ENCODE peak calls at places on chromosomes 5 and 9, in eight cellular contexts. Q is stomach, E is ovary, L is sigmoid colon, M is transverse colon, O is A549, I is HepG2, H is upper lobe of left lung. C is an unnamed sample.

GRCh38 chr9:86854898-86855523 is 92.3 kb downstream of the GAS1 start:
- DNase-seq in Q (no peak), E (peak; percentile 60), L (no peak), M (no peak), O (peak; percentile 9), I (peak; percentile 58), H (no peak), C (no peak)

GRCh38 chr9:133148351-133149129 is 15.2 kb downstream of the GBGT1 start:
- DNase-seq in Q (peak; percentile 68), E (peak; percentile 68), L (peak; percentile 88), M (peak; percentile 65), O (no peak), I (no peak), H (no peak), C (no peak)

GRCh38 chr5:132489051-132489770 is 1.4 kb downstream of the IRF1 start:
- DNase-seq in Q (peak; percentile 26), E (no peak), L (peak; percentile 60), M (peak; percentile 32), O (no peak), I (no peak), H (peak; percentile 26), C (no peak)

GRCh38 chr5:124932791-124933600 is 186.6 kb upstream of the ZNF608 start:
- DNase-seq in Q (peak; percentile 74), E (no peak), L (peak; percentile 89), M (peak; percentile 62), O (no peak), I (no peak), H (no peak), C (no peak)

GRCh38 chr5:82092-82491 is 9.9 kb upstream of the PLEKHG4B start:
- DNase-seq in Q (no peak), E (no peak), L (no peak), M (no peak), O (peak; percentile 48), I (peak; percentile 52), H (no peak), C (no peak)

GRCh38 chr5:145708169-145708568 is 127.0 kb downstream of the PRELID2 start:
- DNase-seq in Q (no peak), E (no peak), L (no peak), M (no peak), O (no peak), I (no peak), H (no peak), C (no peak)

GRCh38 chr5:40976836-40977235 is 67.5 kb downstream of the C7 start:
- DNase-seq in Q (no peak), E (no peak), L (no peak), M (no peak), O (no peak), I (no peak), H (no peak), C (no peak)

GRCh38 chr5:173925449-173926071 is 37.4 kb downstream of the CPEB4 start:
- DNase-seq in Q (no peak), E (peak; percentile 19), L (no peak), M (peak; percentile 55), O (peak; percentile 69), I (no peak), H (peak; percentile 59), C (peak; percentile 33)

GRCh38 chr5:163846512-163846911 is 341.1 kb downstream of the MAT2B start:
- DNase-seq in Q (no peak), E (no peak), L (no peak), M (no peak), O (no peak), I (no peak), H (no peak), C (no peak)

GRCh38 chr9:70525553-70525952 is 111.1 kb upstream of the KLF9 start:
- DNase-seq in Q (no peak), E (no peak), L (no peak), M (no peak), O (no peak), I (no peak), H (no peak), C (no peak)

GRCh38 chr9:26062172-26062571 is 383.9 kb upstream of the TUSC1 start:
- DNase-seq in Q (no peak), E (no peak), L (no peak), M (no peak), O (no peak), I (no peak), H (no peak), C (no peak)

GRCh38 chr9:16318516-16319060 is 551.9 kb downstream of the BNC2 start:
- DNase-seq in Q (no peak), E (no peak), L (peak; percentile 66), M (no peak), O (no peak), I (no peak), H (no peak), C (no peak)

DNA sequence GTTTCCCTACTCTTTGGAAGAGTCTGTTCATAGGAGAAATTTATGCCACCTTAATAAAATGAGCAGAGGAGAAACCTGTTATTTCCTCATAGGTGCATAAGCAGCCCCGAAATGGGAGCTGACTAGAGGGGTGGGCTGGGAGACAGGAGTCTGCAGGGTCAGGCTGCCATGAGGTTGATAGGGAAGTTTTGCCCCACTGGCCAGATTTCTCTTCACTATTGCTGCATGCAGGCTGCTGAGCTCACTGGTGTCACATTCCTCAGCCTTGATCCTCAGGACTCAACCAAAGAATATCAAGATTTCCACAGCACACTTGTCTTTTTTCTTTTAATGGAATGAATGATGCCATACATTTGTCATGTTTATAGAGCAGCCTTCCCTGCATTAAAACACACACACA is 60.7 kb downstream of the BHMT start:
- DNase-seq in Q (no peak), E (no peak), L (no peak), M (no peak), O (no peak), I (no peak), H (no peak), C (no peak)
- TF ChIP-seq EP300 in Q (no peak), E (no peak), L (no peak), M (no peak), O (no peak), I (no peak), H (no peak), C (no peak)

GRCh38 chr5:58013542-58014258 is 446.2 kb downstream of the PLK2 start:
- DNase-seq in Q (no peak), E (no peak), L (no peak), M (no peak), O (no peak), I (no peak), H (no peak), C (peak; percentile 7)
- TF ChIP-seq EP300 in Q (no peak), E (no peak), L (no peak), M (no peak), O (no peak), I (no peak), H (no peak), C (peak; percentile 86)

GRCh38 chr5:177510567-177511053 is 984 bp upstream of the DOK3 start:
- DNase-seq in Q (no peak), E (no peak), L (no peak), M (peak; percentile 51), O (no peak), I (no peak), H (peak; percentile 86), C (no peak)
- TF ChIP-seq EP300 in Q (no peak), E (no peak), L (no peak), M (no peak), O (no peak), I (no peak), H (no peak), C (no peak)

GRCh38 chr5:149915392-149916260 is 29.0 kb downstream of the PDE6A start:
- DNase-seq in Q (no peak), E (no peak), L (no peak), M (no peak), O (no peak), I (no peak), H (no peak), C (no peak)

GRCh38 chr5:149921597-149921996 is 23.0 kb downstream of the PDE6A start:
- DNase-seq in Q (no peak), E (no peak), L (no peak), M (no peak), O (no peak), I (no peak), H (no peak), C (no peak)

GRCh38 chr5:149913449-149914419 is 30.9 kb downstream of the PDE6A start:
- DNase-seq in Q (no peak), E (no peak), L (no peak), M (no peak), O (no peak), I (no peak), H (no peak), C (no peak)

GRCh38 chr5:149916317-149917072 is 28.1 kb downstream of the PDE6A start:
- DNase-seq in Q (no peak), E (no peak), L (no peak), M (no peak), O (no peak), I (no peak), H (no peak), C (no peak)

GRCh38 chr5:149917073-149917676 is 27.4 kb downstream of the PDE6A start:
- DNase-seq in Q (no peak), E (no peak), L (no peak), M (no peak), O (no peak), I (no peak), H (no peak), C (no peak)
- TF ChIP-seq EP300 in Q (no peak), E (no peak), L (no peak), M (no peak), O (no peak), I (no peak), H (no peak), C (no peak)

GRCh38 chr9:92598382-92598781 is 62.6 kb upstream of the ECM2 start:
- DNase-seq in Q (no peak), E (no peak), L (no peak), M (no peak), O (no peak), I (no peak), H (no peak), C (no peak)
- TF ChIP-seq EP300 in Q (no peak), E (no peak), L (no peak), M (no peak), O (no peak), I (no peak), H (no peak), C (no peak)

GRCh38 chr5:138354926-138355378 is 2.5 kb downstream of the KDM3B start:
- DNase-seq in Q (no peak), E (no peak), L (no peak), M (no peak), O (peak; percentile 86), I (peak; percentile 67), H (peak; percentile 49), C (peak; percentile 64)
- TF ChIP-seq EP300 in Q (no peak), E (no peak), L (no peak), M (no peak), O (no peak), I (no peak), H (no peak), C (no peak)

C was measured in K562.